ENCODE peak calls at places on chromosomes 5 and 9, in seven cellular contexts. M is NCI-H1417, J is GM10248, L is naive B cell, E is left ventricle myocardium inferior, H is AG20443, N is stomach. G is an unnamed sample.
A peak's percentile ranks its signal among the peaks of the same experiment; 100 is the strongest.

GRCh38 chr5:154644745-154645411 is 110.3 kb upstream of the LARP1 start:
- DNase-seq in J (no peak), M (no peak), E (no peak), L (no peak), N (no peak), H (no peak), G (no peak)

GRCh38 chr9:88236531-88237453 is 98.5 kb upstream of the SPATA31C2 start:
- DNase-seq in M (no peak), L (no peak), N (no peak), H (peak; percentile 84), J (no peak), E (peak; percentile 63), G (no peak)

GRCh38 chr9:16964228-16964627 is 93.8 kb upstream of the BNC2 start:
- DNase-seq in H (peak; percentile 73), N (no peak), M (no peak), L (no peak), E (no peak), J (no peak), G (no peak)

GRCh38 chr9:83346655-83347393 is 191.4 kb downstream of the FRMD3 start:
- DNase-seq in M (no peak), N (no peak), H (no peak), L (no peak), J (no peak), E (no peak), G (no peak)

GRCh38 chr5:148394587-148395019 is 10.8 kb downstream of the FBXO38 start:
- DNase-seq in J (no peak), H (no peak), N (no peak), E (no peak), L (no peak), M (peak; percentile 1), G (no peak)

GRCh38 chr5:12245429-12245828 is 341.2 kb upstream of the CTNND2 start:
- DNase-seq in L (no peak), N (no peak), J (no peak), M (no peak), E (no peak), H (no peak), G (no peak)

GRCh38 chr5:119397518-119398380 is 41.9 kb downstream of the TNFAIP8 start:
- DNase-seq in E (no peak), M (no peak), L (no peak), N (no peak), J (no peak), H (peak; percentile 43), G (peak; percentile 22)

GRCh38 chr5:157253547-157253946 is 12.4 kb upstream of the CYFIP2 start:
- DNase-seq in M (peak; percentile 24), E (no peak), J (peak; percentile 59), L (peak; percentile 58), H (peak; percentile 89), N (peak; percentile 47), G (no peak)

GRCh38 chr5:126594676-126595485 is at the start of gene ALDH7A1:
- DNase-seq in E (peak; percentile 89), M (no peak), L (peak; percentile 35), H (peak; percentile 97), J (peak; percentile 62), N (peak; percentile 89), G (no peak)

GRCh38 chr5:106106384-106106783 is 1564.4 kb downstream of the EFNA5 start:
- DNase-seq in J (no peak), N (no peak), H (no peak), M (no peak), L (no peak), E (no peak), G (no peak)

GRCh38 chr5:56494300-56494704 is 261.2 kb upstream of the ANKRD55 start:
- DNase-seq in J (peak; percentile 18), H (peak; percentile 35), L (no peak), E (no peak), N (no peak), M (no peak), G (no peak)

GRCh38 chr5:128538249-128539037 is 398 bp upstream of the FBN2 start:
- DNase-seq in J (peak; percentile 9), L (no peak), E (peak; percentile 80), M (peak; percentile 25), N (no peak), H (peak; percentile 26), G (no peak)

GRCh38 chr9:9914174-9914573 is 698.6 kb downstream of the PTPRD start:
- DNase-seq in L (no peak), J (no peak), N (no peak), M (no peak), H (no peak), E (no peak), G (no peak)

GRCh38 chr5:120684213-120684612 is 220.1 kb downstream of the PRR16 start:
- DNase-seq in H (no peak), L (no peak), E (no peak), J (no peak), N (no peak), M (no peak), G (no peak)

GRCh38 chr5:178120661-178121357 is 7.5 kb downstream of the N4BP3 start:
- DNase-seq in H (peak; percentile 66), N (peak; percentile 89), E (peak; percentile 82), M (peak; percentile 78), L (peak; percentile 78), J (peak; percentile 88), G (peak; percentile 6)

GRCh38 chr9:33628865-33629410 is 104.9 kb downstream of the ANKRD18B start:
- DNase-seq in H (no peak), J (no peak), E (no peak), L (no peak), M (no peak), N (no peak), G (no peak)

GRCh38 chr5:136016945-136017530 is 11.8 kb upstream of the TGFBI start:
- DNase-seq in E (no peak), L (no peak), N (no peak), J (no peak), H (peak; percentile 65), M (no peak), G (no peak)

GRCh38 chr5:20157089-20157488 is 169.1 kb upstream of the CDH18 start:
- DNase-seq in M (no peak), N (no peak), J (no peak), H (no peak), E (no peak), L (no peak), G (no peak)

GRCh38 chr5:104573979-104574709 is 1011.6 kb upstream of the NUDT12 start:
- DNase-seq in M (no peak), J (no peak), H (no peak), E (no peak), N (no peak), L (no peak), G (no peak)

GRCh38 chr9:15299374-15299939 is 7.6 kb downstream of the TTC39B start:
- DNase-seq in H (no peak), L (peak; percentile 42), N (no peak), M (no peak), J (peak; percentile 38), E (no peak), G (no peak)

GRCh38 chr5:79834420-79835219 is 145.0 kb downstream of the CMYA5 start:
- DNase-seq in E (no peak), J (no peak), L (no peak), N (no peak), H (no peak), M (no peak), G (no peak)

GRCh38 chr9:19156026-19156474 is 28.8 kb upstream of the PLIN2 start:
- DNase-seq in M (no peak), L (no peak), H (no peak), E (no peak), N (no peak), J (no peak), G (no peak)

GRCh38 chr5:68834486-68834885 is 259.3 kb upstream of the SLC30A5 start:
- DNase-seq in L (no peak), H (peak; percentile 55), J (no peak), M (no peak), E (no peak), N (no peak), G (no peak)

GRCh38 chr5:52173133-52173532 is 614.6 kb upstream of the ITGA1 start:
- DNase-seq in E (no peak), H (no peak), M (no peak), N (no peak), J (no peak), L (no peak), G (no peak)

G was measured in GF-D8.